ENCODE peak calls at places on chromosome 15, in nine cellular contexts. T is HFF-Myc; V is heart right ventricle; C is Peyer's patch; R is dorsolateral prefrontal cortex; B is IMR-90; E is CD8-positive, alpha-beta T cell; O is AG04450; U is bronchial epithelial cell. I is an unnamed sample.
A peak's percentile ranks its signal among the peaks of the same experiment; 100 is the strongest.

GRCh38 chr15:76217029-76217866 is 94.0 kb downstream of the ETFA start:
- DNase-seq in V (no peak), E (no peak), O (no peak), T (no peak), R (no peak), B (peak; percentile 57), U (peak; percentile 72), C (no peak), I (no peak)

GRCh38 chr15:72272997-72273352 is 621 bp upstream of the PARP6 start:
- DNase-seq in V (no peak), O (no peak), U (no peak), B (no peak), C (no peak), E (no peak), R (no peak), T (no peak), I (no peak)

GRCh38 chr15:92657486-92657885 is 1.9 kb upstream of the FAM174B start:
- DNase-seq in O (no peak), R (no peak), C (no peak), E (no peak), V (no peak), B (no peak), U (no peak), T (no peak), I (no peak)

GRCh38 chr15:72758195-72758594 is 25.4 kb downstream of the ADPGK start:
- DNase-seq in R (no peak), E (no peak), B (peak; percentile 97), O (peak; percentile 81), U (peak; percentile 71), V (no peak), T (peak; percentile 16), C (no peak), I (no peak)

GRCh38 chr15:76235186-76235826 is 76.0 kb downstream of the ETFA start:
- DNase-seq in T (peak; percentile 29), E (no peak), U (peak; percentile 55), R (no peak), O (peak; percentile 16), V (no peak), C (no peak), B (peak; percentile 53), I (peak; percentile 10)

GRCh38 chr15:95295311-95295710 is 1035.2 kb upstream of the NR2F2 start:
- DNase-seq in E (no peak), V (no peak), U (no peak), T (no peak), R (no peak), O (no peak), B (no peak), C (no peak), I (no peak)

GRCh38 chr15:58257776-58258325 is 119.7 kb downstream of the AQP9 start:
- DNase-seq in O (no peak), E (no peak), R (no peak), U (peak; percentile 81), C (no peak), T (no peak), V (no peak), B (no peak), I (no peak)

GRCh38 chr15:98609144-98609852 is 39.0 kb upstream of the IGF1R start:
- DNase-seq in T (peak; percentile 58), B (peak; percentile 40), U (peak; percentile 64), R (no peak), O (no peak), E (no peak), C (peak; percentile 27), V (no peak), I (no peak)

GRCh38 chr15:77819271-77819806 is 186.6 kb upstream of the LINGO1 start:
- DNase-seq in C (no peak), B (no peak), R (peak; percentile 73), V (no peak), U (no peak), O (no peak), T (no peak), E (no peak), I (no peak)

GRCh38 chr15:35980719-35981118 is 434.8 kb upstream of the DPH6 start:
- DNase-seq in E (no peak), C (no peak), V (no peak), U (peak; percentile 56), R (no peak), T (no peak), B (peak; percentile 72), O (no peak), I (no peak)

GRCh38 chr15:73923156-73923487 is 3.1 kb upstream of the LOXL1 start:
- DNase-seq in E (no peak), R (no peak), T (no peak), U (no peak), V (no peak), C (no peak), O (no peak), B (no peak), I (no peak)
- H3K4me3 ChIP-seq in E (no peak overlapping the region), R (no peak overlapping the region), T (peak overlapping the region; percentile 5), U (no peak overlapping the region), V (no peak overlapping the region), C (no peak overlapping the region), O (peak overlapping the region; percentile 29), B (no peak overlapping the region), I (no peak overlapping the region)

GRCh38 chr15:81184188-81184587 is 12.5 kb upstream of the IL16 start:
- DNase-seq in V (no peak), T (no peak), B (peak; percentile 41), O (no peak), U (no peak), R (no peak), C (no peak), E (no peak), I (no peak)

GRCh38 chr15:81183403-81183760 is 13.3 kb upstream of the IL16 start:
- DNase-seq in B (no peak), V (no peak), O (no peak), U (no peak), E (no peak), T (no peak), C (no peak), R (no peak), I (no peak)

GRCh38 chr15:81182746-81183402 is 13.8 kb upstream of the IL16 start:
- DNase-seq in R (no peak), B (no peak), E (no peak), V (peak; percentile 18), O (no peak), T (no peak), C (no peak), U (no peak), I (no peak)

GRCh38 chr15:81181220-81181619 is 15.5 kb upstream of the IL16 start:
- DNase-seq in R (no peak), V (no peak), U (no peak), C (no peak), B (no peak), E (no peak), O (no peak), T (no peak), I (no peak)

DNA sequence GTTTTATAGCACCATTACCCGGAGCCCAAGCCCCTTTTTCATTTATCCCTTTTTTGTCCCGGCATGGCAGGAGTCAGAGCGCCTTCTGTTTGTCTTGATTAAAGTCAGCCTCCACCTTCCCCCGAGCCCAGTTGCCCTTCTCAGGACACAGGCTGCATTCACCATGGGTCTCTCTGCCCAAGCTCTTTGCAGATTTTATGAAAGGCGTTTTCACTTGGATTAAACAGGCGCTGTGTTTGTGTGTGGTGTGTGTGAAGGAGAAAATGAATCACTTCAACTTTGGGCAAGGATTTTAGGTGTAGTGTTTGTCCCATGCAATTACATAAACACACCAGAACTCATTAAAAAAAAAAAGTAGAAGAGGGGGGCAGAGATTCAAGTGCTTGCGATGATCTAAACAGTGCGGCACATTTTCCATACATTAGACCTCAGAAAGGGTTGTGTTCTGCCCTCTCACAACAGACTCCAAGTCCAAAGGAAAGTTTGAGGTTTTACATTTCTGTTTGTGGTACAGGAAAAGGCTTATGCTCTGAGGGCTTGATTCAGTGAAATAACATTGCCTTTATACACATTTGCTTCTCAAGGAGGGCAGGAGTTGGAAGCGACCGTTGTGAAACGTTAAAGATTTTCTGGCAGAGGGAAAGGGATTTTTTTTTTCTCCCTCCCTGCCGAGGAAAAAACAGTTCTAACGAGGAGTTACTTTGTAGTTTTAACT is 14.5 kb upstream of the IL16 start:
- DNase-seq in C (no peak), U (no peak), B (peak; percentile 36), O (no peak), V (no peak), E (no peak), R (no peak), T (no peak), I (no peak)
- H3K4me3 ChIP-seq in C (no peak overlapping the region), U (no peak overlapping the region), B (peak overlapping the region; percentile 43), O (peak overlapping the region; percentile 63), V (peak overlapping the region; percentile 43), E (no peak overlapping the region), R (peak overlapping the region; percentile 19), T (no peak overlapping the region), I (no peak overlapping the region)

GRCh38 chr15:63086271-63086670 is 35.4 kb upstream of the LACTB start:
- DNase-seq in B (peak; percentile 67), T (no peak), O (no peak), R (no peak), V (no peak), C (no peak), U (no peak), E (no peak), I (no peak)
- H3K4me3 ChIP-seq in B (no peak overlapping the region), T (no peak overlapping the region), O (no peak overlapping the region), R (no peak overlapping the region), V (no peak overlapping the region), C (no peak overlapping the region), U (no peak overlapping the region), E (no peak overlapping the region), I (no peak overlapping the region)

DNA sequence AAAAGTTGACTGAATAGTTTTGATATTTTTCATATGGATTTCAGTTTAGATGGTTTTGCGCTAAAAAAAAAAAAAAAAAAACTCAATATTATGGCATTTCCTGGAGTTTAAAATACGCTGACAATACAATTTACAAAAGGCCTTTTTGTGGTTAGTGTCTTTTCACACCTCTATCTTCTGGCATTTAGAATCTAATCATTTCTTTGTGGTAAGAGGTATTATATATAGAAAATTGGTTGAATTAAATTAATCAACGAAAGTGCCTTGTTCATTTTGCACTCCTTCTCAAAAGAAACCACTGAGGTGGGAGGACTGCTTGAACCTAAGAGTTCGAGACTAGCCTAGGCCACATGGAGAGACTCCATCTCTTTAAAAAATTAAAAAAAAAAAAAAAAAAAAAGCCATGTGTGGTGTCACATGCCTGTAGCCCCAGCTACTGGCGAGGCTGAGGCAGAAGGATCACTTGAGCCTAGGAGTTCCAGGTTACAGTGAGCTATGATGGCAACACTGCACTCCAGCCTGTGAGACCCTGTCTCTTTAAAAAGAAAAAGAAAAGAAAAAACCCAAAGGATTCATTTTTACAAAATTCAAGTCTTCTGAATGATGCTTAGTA is 90.0 kb upstream of the ICE2 start:
- DNase-seq in U (no peak), E (no peak), R (no peak), V (no peak), T (no peak), C (no peak), O (no peak), B (no peak), I (no peak)
- H3K4me3 ChIP-seq in U (no peak overlapping the region), E (peak overlapping the region; percentile 9), R (no peak overlapping the region), V (no peak overlapping the region), T (no peak overlapping the region), C (no peak overlapping the region), O (no peak overlapping the region), B (no peak overlapping the region), I (no peak overlapping the region)

DNA sequence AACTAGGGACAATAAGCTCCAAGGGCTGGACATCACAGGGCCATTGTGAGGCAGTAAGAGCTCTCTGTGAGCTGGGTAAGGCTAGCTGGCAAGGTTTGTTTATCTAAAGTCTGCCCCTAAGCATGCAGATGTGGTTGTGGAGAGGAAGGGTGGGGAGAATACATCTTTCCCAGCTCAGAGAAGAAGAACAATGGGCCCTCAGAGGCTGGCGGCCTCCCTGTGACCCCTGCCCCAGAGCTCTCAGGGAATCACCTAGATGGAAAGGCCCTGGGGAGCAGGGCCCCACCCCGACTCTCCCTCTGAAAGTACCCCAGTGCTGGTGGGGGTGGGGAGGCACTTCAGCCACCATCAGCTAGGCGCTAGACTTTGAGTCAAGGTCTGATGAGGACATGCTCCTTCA is 4.4 kb upstream of the AP3B2 start:
- DNase-seq in R (no peak), U (no peak), O (no peak), E (no peak), T (no peak), C (no peak), V (no peak), B (no peak), I (no peak)
- H3K4me3 ChIP-seq in R (no peak overlapping the region), U (no peak overlapping the region), O (no peak overlapping the region), E (no peak overlapping the region), T (no peak overlapping the region), C (no peak overlapping the region), V (no peak overlapping the region), B (no peak overlapping the region), I (no peak overlapping the region)

I was measured in GM12864.